ENCODE peak calls at places on chromosomes 7 and 10, in nine cellular contexts. S, Q, O, D, Z, E, L, R and I are unnamed samples.

GRCh38 chr7:16905300-16906044 is 23.7 kb upstream of the AGR3 start:
- DNase-seq in E (peak; percentile 17), S (no peak), Z (no peak), O (no peak), D (no peak), Q (no peak), R (no peak), L (peak; percentile 45), I (no peak)

GRCh38 chr7:157610671-157611295 is 274.0 kb downstream of the DNAJB6 start:
- DNase-seq in Z (no peak), L (no peak), D (no peak), E (no peak), R (no peak), O (no peak), Q (no peak), S (no peak), I (no peak)

GRCh38 chr10:24008164-24009066 is 200.5 kb upstream of the KIAA1217 start:
- DNase-seq in S (no peak), L (peak; percentile 16), D (no peak), R (no peak), E (no peak), Q (no peak), O (no peak), Z (no peak), I (no peak)

GRCh38 chr10:70578371-70578947 is 24.1 kb downstream of the PRF1 start:
- DNase-seq in Q (no peak), O (peak; percentile 71), E (no peak), S (no peak), Z (no peak), D (no peak), L (peak; percentile 52), R (no peak), I (no peak)

GRCh38 chr7:41700044-41700471 is 2.8 kb downstream of the INHBA start:
- DNase-seq in L (no peak), Q (no peak), S (peak; percentile 47), Z (no peak), O (no peak), D (no peak), R (no peak), E (no peak), I (no peak)

GRCh38 chr7:36103837-36104561 is 49.1 kb upstream of the EEPD1 start:
- DNase-seq in E (no peak), Z (no peak), L (no peak), O (no peak), D (no peak), S (no peak), R (no peak), Q (no peak), I (no peak)

GRCh38 chr7:139968931-139969330 is 93.8 kb downstream of the PARP12 start:
- DNase-seq in R (no peak), Z (no peak), E (no peak), S (no peak), D (no peak), L (no peak), Q (no peak), O (no peak), I (no peak)

GRCh38 chr10:15262036-15262713 is 93.7 kb upstream of the NMT2 start:
- DNase-seq in O (no peak), Q (no peak), L (peak; percentile 67), S (no peak), R (peak; percentile 39), E (peak; percentile 32), Z (no peak), D (no peak), I (no peak)

GRCh38 chr7:31432166-31432565 is 81.7 kb upstream of the ITPRID1 start:
- DNase-seq in Q (no peak), R (no peak), E (no peak), S (no peak), O (no peak), L (no peak), Z (no peak), D (no peak), I (no peak)

GRCh38 chr10:909831-910230 is 21.7 kb downstream of the LARP4B start:
- DNase-seq in Q (no peak), D (no peak), E (peak; percentile 56), O (no peak), L (peak; percentile 60), Z (no peak), R (no peak), S (no peak), I (no peak)

GRCh38 chr7:130741336-130741995 is 7.5 kb upstream of the KLF14 start:
- DNase-seq in L (no peak), Z (no peak), S (no peak), O (peak; percentile 10), R (no peak), E (no peak), D (no peak), Q (no peak), I (no peak)

GRCh38 chr7:76262683-76263402 is 39.6 kb upstream of the HSPB1 start:
- DNase-seq in Z (no peak), E (peak; percentile 48), D (peak; percentile 80), O (peak; percentile 65), Q (peak; percentile 62), L (peak; percentile 75), S (peak; percentile 83), R (peak; percentile 55), I (peak; percentile 72)

GRCh38 chr10:3666525-3667302 is 118.3 kb downstream of the KLF6 start:
- DNase-seq in L (no peak), S (no peak), Z (no peak), R (no peak), E (no peak), Q (no peak), D (no peak), O (no peak), I (peak; percentile 39)

DNA sequence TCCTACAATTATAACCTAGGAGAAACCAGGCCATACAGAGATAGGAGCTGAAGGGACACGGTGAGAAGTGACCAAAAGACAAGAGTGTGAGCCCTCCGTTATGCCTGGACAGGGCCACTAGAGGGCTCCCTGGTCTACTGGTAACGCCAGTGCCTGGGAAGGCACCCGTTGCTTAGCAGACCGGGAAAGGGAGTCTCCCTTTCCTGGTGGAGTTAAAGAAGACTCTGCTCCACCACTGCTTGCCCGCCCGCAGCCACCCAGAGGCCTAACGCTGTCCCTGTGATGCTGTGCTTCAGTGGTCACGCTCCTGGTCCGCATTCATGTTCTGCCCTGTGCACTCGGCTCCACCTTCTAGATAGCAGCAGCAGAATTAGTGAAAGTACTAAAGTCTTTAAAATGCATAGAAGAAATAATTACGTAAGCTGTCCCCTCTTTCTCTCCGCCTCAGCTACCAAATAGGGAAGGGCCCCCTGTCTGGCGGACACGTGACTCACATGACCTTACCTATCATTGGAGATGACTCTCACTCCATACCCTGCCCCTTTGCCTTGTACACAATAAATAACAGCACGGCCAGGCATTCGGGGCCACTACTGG is 34.8 kb downstream of the GRID2IP start:
- DNase-seq in Z (peak; percentile 90), Q (peak; percentile 80), D (peak; percentile 86), E (peak; percentile 76), S (peak; percentile 81), O (no peak), R (peak; percentile 86), L (peak; percentile 90), I (peak; percentile 87)
- TF ChIP-seq CTCF in Z (peak; percentile 84), Q (peak; percentile 84), D (peak; percentile 74), E (peak; percentile 88), S (peak; percentile 78), O (peak; percentile 91), R (peak; percentile 89), L (peak; percentile 90), I (peak; percentile 77)

DNA sequence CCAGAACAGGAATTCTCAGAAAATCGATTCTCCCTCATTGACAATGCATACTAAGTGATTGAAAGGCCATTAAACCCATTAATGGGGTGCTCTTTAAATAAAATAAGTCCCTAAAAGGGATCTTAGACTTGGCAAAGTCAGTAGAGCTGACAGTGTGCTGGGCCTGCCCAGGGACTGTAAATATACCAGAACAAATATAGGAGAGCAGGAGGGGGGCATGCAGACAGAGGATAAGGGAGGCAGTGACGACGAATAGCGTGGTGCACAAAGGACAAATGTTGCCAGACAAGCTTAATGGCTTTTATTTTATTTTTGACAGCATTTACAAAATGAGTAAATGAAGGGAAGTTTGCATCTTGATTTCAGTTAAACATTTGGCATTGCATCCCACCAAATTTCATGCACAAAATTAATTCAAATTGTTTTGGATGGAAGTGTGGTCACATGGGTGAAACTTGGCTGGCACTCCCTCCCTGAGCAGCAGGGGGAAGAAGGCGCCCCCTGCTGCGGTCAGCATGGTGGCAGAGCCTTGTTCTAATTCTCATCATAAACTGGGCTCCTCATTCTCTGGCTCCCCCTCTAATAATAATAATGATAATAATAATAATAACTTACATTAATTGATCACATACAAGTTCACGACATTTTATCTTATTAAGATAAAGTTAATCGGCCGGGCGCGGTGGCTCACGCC is 215.9 kb downstream of the SNX10 start:
- DNase-seq in D (no peak), S (no peak), O (no peak), E (no peak), L (no peak), Z (no peak), Q (no peak), R (no peak), I (no peak)
- TF ChIP-seq CTCF in D (no peak), S (peak; percentile 27), O (no peak), E (no peak), L (no peak), Z (no peak), Q (no peak), R (no peak), I (no peak)

DNA sequence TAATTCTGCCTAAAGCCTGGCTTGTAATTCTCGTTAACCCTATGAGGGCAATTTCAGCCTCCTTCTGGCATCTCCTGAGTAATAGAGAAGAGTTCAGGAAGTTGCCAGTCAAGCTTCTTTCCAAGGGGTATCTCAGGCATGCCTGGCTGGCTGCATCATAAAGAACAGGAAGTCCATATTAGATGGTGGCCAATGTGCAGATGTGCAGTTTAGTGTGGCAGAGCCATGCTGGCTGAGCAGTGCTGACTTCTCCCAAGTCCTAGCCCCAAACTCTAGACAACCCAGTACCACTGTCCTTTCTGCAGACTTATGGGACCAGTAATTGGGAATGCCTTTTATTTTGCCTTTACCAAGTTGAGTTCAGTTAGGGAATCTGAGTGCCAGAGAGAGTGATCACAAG is 517.9 kb downstream of the GALNT17 start:
- DNase-seq in D (no peak), S (no peak), O (no peak), E (no peak), R (no peak), Q (no peak), Z (no peak), L (no peak), I (no peak)
- TF ChIP-seq CTCF in D (no peak), S (no peak), O (no peak), E (no peak), R (no peak), Q (no peak), Z (no peak), L (no peak), I (no peak)

DNA sequence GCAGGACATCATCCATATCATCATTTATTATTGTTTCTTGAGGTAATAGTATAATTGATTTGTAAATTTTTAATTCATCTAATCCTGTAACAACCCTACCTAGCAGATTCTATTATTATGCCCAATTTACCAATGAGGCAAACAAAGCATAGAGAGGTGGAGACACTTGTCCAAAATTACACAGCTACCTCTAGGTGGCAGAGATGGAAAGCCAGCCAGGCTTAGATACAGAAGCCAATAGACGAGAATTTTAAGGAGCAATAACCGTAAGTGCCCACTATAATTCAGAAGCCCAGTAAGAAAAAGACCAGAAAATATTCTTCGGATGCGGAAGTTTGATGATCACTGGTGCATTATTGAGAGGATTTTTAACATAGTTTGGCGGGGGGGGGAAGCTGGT is 54.0 kb downstream of the ANK3 start:
- DNase-seq in L (no peak), E (peak; percentile 33), R (no peak), D (no peak), Z (no peak), Q (no peak), O (no peak), S (no peak), I (no peak)
- TF ChIP-seq CTCF in L (peak; percentile 30), E (peak; percentile 66), R (no peak), D (no peak), Z (no peak), Q (no peak), O (peak; percentile 46), S (no peak), I (no peak)